ENCODE peak calls at places on chromosomes 4 and X, in nine cellular contexts. M, F, Y, J, I, W, P, T and E are unnamed samples.

GRCh38 chr4:150047546-150047945 is 30.7 kb upstream of the DCLK2 start:
- DNase-seq in M (no peak), F (no peak), Y (no peak), J (no peak), I (no peak), W (no peak), P (no peak), T (no peak), E (no peak)

GRCh38 chr4:145619639-145619996 is 433 bp downstream of the MMAA start:
- DNase-seq in M (peak), F (peak), Y (peak), J (peak), I (peak), W (no peak), P (peak), T (peak), E (no peak)

GRCh38 chr4:115090483-115091075 is 22.8 kb downstream of the NDST4 start:
- DNase-seq in M (peak), F (no peak), Y (peak), J (no peak), I (no peak), W (peak), P (peak), T (peak), E (no peak)

GRCh38 chrX:56812515-56813105 is 83.6 kb downstream of the NBDY start:
- DNase-seq in M (peak), F (no peak), Y (peak), J (no peak), I (peak), W (no peak), P (no peak), T (no peak), E (peak)

GRCh38 chr4:115781528-115782146 is 668.2 kb upstream of the NDST4 start:
- DNase-seq in M (no peak), F (no peak), Y (no peak), J (no peak), I (peak), W (no peak), P (no peak), T (no peak), E (peak)

GRCh38 chr4:169682360-169683047 is 62.1 kb downstream of the CLCN3 start:
- DNase-seq in M (peak), F (no peak), Y (peak), J (no peak), I (no peak), W (no peak), P (no peak), T (peak), E (no peak)

GRCh38 chr4:40992472-40993298 is 221.7 kb downstream of the APBB2 start:
- DNase-seq in M (peak), F (no peak), Y (peak), J (no peak), I (peak), W (no peak), P (peak), T (peak), E (no peak)

GRCh38 chr4:163672751-163673150 is 178.3 kb downstream of the TMA16 start:
- DNase-seq in M (no peak), F (no peak), Y (no peak), J (no peak), I (no peak), W (no peak), P (no peak), T (no peak), E (no peak)

GRCh38 chr4:143202824-143203223 is 18.1 kb downstream of the USP38 start:
- DNase-seq in M (peak), F (no peak), Y (peak), J (no peak), I (no peak), W (no peak), P (peak), T (no peak), E (no peak)

GRCh38 chr4:117996891-117997290 is 37.4 kb upstream of the NDST3 start:
- DNase-seq in M (no peak), F (no peak), Y (no peak), J (no peak), I (no peak), W (no peak), P (no peak), T (no peak), E (no peak)

DNA sequence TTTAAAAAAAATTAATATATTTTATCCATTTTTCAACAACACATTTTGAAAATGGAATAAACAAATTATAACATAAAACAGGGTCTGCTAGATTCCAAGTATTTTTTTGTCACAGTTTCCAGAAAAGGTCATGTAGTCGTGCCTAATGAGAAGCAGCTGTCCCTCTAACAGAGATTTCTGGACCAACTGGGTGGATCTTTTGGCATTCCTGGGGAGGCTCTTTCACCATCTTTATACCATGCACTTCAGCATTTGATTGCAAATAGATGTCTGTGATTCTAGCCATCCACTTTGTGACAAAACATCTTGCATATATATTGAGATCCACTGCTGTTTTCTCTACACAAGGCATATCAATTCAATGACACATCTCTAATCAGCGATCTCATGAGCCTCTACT is 210.7 kb upstream of the LDB2 start:
- DNase-seq in M (peak), F (no peak), Y (no peak), J (no peak), I (no peak), W (no peak), P (no peak), T (no peak), E (no peak)
- H3K9ac ChIP-seq in M (no peak), F (no peak), Y (peak), J (no peak), I (no peak), W (no peak), P (no peak), T (no peak), E (no peak)

GRCh38 chrX:57906790-57907189 is 3.5 kb downstream of the ZXDA start:
- DNase-seq in M (peak), F (no peak), Y (no peak), J (no peak), I (no peak), W (no peak), P (no peak), T (peak), E (no peak)
- H3K4me3 ChIP-seq in M (peak), F (no peak), Y (peak), J (no peak), I (no peak), W (no peak), P (no peak), T (no peak), E (peak)

GRCh38 chrX:21374163-21374993 is at the start of gene CNKSR2:
- DNase-seq in M (peak), F (peak), Y (peak), J (no peak), I (no peak), W (peak), P (peak), T (peak), E (peak)
- H3K9ac ChIP-seq in M (no peak), F (peak), Y (peak), J (peak), I (peak), W (peak), P (no peak), T (no peak), E (peak)

DNA sequence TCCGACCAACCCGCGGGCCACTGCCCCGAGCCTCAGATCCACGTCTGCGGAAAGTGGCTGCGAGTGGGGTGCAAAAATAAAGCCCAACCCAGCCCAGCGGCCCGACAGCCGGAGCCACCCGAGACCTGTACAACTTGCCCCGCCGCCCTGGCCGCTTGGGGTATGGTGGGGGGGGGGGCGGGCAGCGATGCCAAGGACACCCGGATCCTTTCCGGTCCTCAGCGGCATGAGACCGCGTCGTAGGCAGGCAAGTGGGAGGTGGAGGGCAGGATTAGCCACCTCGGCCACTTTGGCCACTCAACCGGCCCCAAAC is 1.6 kb downstream of the SLITRK4 start:
- DNase-seq in M (no peak), F (no peak), Y (peak), J (no peak), I (no peak), W (no peak), P (no peak), T (no peak), E (no peak)
- H3K4me3 ChIP-seq in M (no peak), F (peak), Y (peak), J (peak), I (no peak), W (peak), P (peak), T (no peak), E (no peak)

GRCh38 chr4:76199664-76200211 is 13.9 kb downstream of the SCARB2 start:
- DNase-seq in M (no peak), F (no peak), Y (peak), J (peak), I (peak), W (no peak), P (no peak), T (peak), E (no peak)
- H3K9ac ChIP-seq in M (no peak), F (no peak), Y (no peak), J (peak), I (peak), W (no peak), P (no peak), T (peak), E (no peak)

GRCh38 chr4:155392486-155393184 is 15.9 kb upstream of the MAP9 start:
- DNase-seq in M (peak), F (no peak), Y (peak), J (no peak), I (no peak), W (no peak), P (peak), T (peak), E (no peak)

GRCh38 chr4:155383541-155383940 is 6.8 kb upstream of the MAP9 start:
- DNase-seq in M (no peak), F (no peak), Y (no peak), J (no peak), I (no peak), W (no peak), P (peak), T (no peak), E (no peak)

GRCh38 chr4:155391932-155392331 is 15.2 kb upstream of the MAP9 start:
- DNase-seq in M (no peak), F (no peak), Y (no peak), J (no peak), I (no peak), W (no peak), P (no peak), T (no peak), E (no peak)

GRCh38 chr4:155388162-155388561 is 11.4 kb upstream of the MAP9 start:
- DNase-seq in M (no peak), F (no peak), Y (no peak), J (no peak), I (no peak), W (no peak), P (no peak), T (no peak), E (no peak)
- H3K4me3 ChIP-seq in M (no peak), F (no peak), Y (no peak), J (no peak), I (no peak), W (no peak), P (no peak), T (no peak), E (no peak)

DNA sequence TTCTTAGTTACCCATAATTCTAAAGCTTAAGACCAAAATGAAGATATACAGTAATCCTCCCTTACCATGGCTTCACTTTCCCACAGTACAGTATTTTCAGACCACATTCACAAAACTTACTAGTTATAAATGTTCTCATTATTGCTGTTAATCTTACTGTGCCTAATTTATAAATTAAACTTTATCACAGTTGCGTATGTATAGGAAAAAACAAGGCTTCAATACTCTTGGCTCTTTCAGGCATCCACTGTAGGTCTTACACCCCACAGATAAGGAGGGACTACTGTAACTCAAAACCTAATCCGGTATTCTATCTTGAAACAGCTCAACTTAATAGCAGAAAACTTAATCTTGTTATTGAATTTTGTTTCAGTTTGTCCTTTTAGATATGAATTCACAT is 3.6 kb downstream of the HMGB2 start:
- DNase-seq in M (no peak), F (no peak), Y (no peak), J (no peak), I (no peak), W (no peak), P (no peak), T (no peak), E (no peak)
- H3K9ac ChIP-seq in M (no peak), F (no peak), Y (peak), J (no peak), I (no peak), W (no peak), P (no peak), T (no peak), E (peak)